ENCODE peak calls at places on chromosomes 2 and 18, in eight cellular contexts. D is CD8-positive, alpha-beta T cell; L is breast epithelium; K is foreskin keratinocyte; M is cardiac muscle cell; P is A549; J is GM13977; C is left ventricle myocardium inferior. I is an unnamed sample.

GRCh38 chr2:64410673-64411072 is 43.3 kb upstream of the LGALSL start:
- DNase-seq in J (no peak), D (no peak), C (no peak), P (no peak), L (no peak), K (no peak), M (no peak), I (no peak)

GRCh38 chr2:2646312-2647051 is 315.4 kb upstream of the MYT1L start:
- DNase-seq in J (peak), C (no peak), D (peak), L (no peak), M (peak), K (peak), P (no peak), I (no peak)

GRCh38 chr18:33751613-33752221 is 173.7 kb downstream of the ASXL3 start:
- DNase-seq in J (no peak), C (no peak), K (no peak), P (no peak), M (peak), L (no peak), D (no peak), I (no peak)

GRCh38 chr18:79394438-79395307 is 1.1 kb upstream of the NFATC1 start:
- DNase-seq in K (peak), D (peak), L (no peak), M (no peak), J (peak), P (no peak), C (no peak), I (peak)

GRCh38 chr2:240170883-240171282 is 30.4 kb upstream of the OTOS start:
- DNase-seq in J (no peak), K (no peak), L (no peak), M (no peak), P (no peak), D (no peak), C (no peak), I (no peak)

GRCh38 chr2:6986894-6987487 is 69.8 kb downstream of the RNF144A start:
- DNase-seq in K (no peak), C (no peak), D (no peak), M (no peak), L (no peak), J (no peak), P (no peak), I (no peak)

GRCh38 chr18:3037423-3037915 is 24.5 kb upstream of the LPIN2 start:
- DNase-seq in P (peak), K (peak), M (no peak), D (no peak), C (no peak), J (peak), L (no peak), I (no peak)

GRCh38 chr2:46277470-46278190 is 19.6 kb upstream of the EPAS1 start:
- DNase-seq in K (peak), L (no peak), P (no peak), D (no peak), M (no peak), J (no peak), C (peak), I (no peak)

GRCh38 chr2:101518470-101519172 is 43.7 kb upstream of the RFX8 start:
- DNase-seq in K (peak), P (peak), C (peak), D (no peak), L (no peak), M (peak), J (no peak), I (peak)

GRCh38 chr2:172943563-172943962 is 132.1 kb upstream of the MAP3K20 start:
- DNase-seq in D (no peak), L (no peak), M (no peak), C (no peak), P (no peak), K (no peak), J (no peak), I (no peak)

GRCh38 chr2:171813126-171813525 is 80.9 kb downstream of the SLC25A12 start:
- DNase-seq in D (no peak), M (no peak), L (no peak), P (no peak), C (no peak), J (no peak), K (no peak), I (no peak)

GRCh38 chr2:9332853-9333245 is 90.5 kb downstream of the ITGB1BP1 start:
- DNase-seq in D (no peak), J (no peak), K (no peak), C (no peak), P (no peak), L (no peak), M (no peak), I (no peak)

GRCh38 chr2:98025481-98026037 is 29.8 kb upstream of the TMEM131 start:
- DNase-seq in J (no peak), M (no peak), C (no peak), L (no peak), P (no peak), D (no peak), K (no peak), I (no peak)
- TF ChIP-seq CTCF in J (no peak), M (no peak), C (no peak), L (no peak), P (no peak), D (no peak), K (peak), I (no peak)

GRCh38 chr2:17878222-17879136 is at the start of gene KCNS3:
- DNase-seq in L (no peak), M (peak), J (peak), C (peak), K (no peak), D (no peak), P (peak), I (peak)

GRCh38 chr2:17879913-17880274 is 1.4 kb downstream of the KCNS3 start:
- DNase-seq in C (no peak), J (no peak), M (no peak), D (no peak), P (no peak), L (no peak), K (no peak), I (no peak)

GRCh38 chr2:17877811-17878221 is 651 bp upstream of the KCNS3 start:
- DNase-seq in M (peak), L (no peak), P (no peak), K (no peak), J (peak), D (no peak), C (no peak), I (no peak)

GRCh38 chr2:17876590-17876989 is 1.9 kb upstream of the KCNS3 start:
- DNase-seq in L (no peak), P (no peak), K (no peak), J (no peak), D (no peak), M (no peak), C (no peak), I (no peak)

DNA sequence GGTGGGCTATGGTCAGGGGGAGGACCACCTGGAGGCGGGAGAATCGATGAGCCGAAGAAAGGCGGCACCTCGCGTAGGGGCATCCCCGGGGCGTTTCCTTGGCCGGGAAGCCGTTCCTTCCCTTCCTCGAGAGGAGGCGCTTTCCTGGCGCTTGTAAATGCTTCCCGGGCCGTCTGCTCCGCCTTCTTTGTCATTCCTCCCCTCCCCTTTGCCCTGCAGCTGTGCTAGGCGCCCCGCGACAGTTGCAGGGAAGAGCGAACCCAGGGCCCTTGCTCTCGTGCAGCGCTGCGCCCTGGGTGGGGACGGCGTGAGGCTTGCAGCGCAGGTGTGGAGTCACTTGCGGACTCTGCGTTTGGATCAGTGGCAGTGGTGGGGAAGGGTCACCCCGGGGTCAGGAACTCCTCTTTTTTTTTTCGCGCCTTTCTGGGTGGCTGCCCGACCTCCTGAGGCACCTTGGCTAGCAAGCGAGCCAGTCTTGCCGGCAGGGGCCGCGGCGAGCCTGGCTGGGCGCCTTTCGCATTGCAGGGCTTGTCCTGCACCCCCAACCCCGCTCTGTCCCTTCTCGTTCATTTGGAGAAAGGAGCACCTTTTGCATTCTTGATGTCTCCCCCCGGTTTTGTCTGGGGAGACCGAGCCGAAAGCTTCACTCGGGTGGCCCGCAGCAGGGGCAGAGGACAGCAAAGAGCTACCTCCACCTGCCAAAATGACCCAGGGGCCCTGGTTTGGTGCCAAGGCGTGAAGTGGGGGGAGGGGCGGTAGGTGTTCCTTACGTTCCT is 858 bp downstream of the KCNS3 start:
- DNase-seq in P (peak), C (peak), L (peak), D (no peak), M (peak), J (peak), K (peak), I (peak)
- TF ChIP-seq CTCF in P (no peak), C (peak), L (no peak), D (no peak), M (peak), J (peak), K (peak), I (peak)

GRCh38 chr2:70349921-70350685 is 48.2 kb upstream of the FAM136A start:
- DNase-seq in L (no peak), K (no peak), D (no peak), J (no peak), C (no peak), P (no peak), M (no peak), I (no peak)

GRCh38 chr2:70357076-70358071 is 55.5 kb upstream of the FAM136A start:
- DNase-seq in K (peak), C (no peak), P (peak), L (no peak), J (no peak), D (no peak), M (no peak), I (no peak)

GRCh38 chr2:70354264-70354949 is 52.5 kb upstream of the FAM136A start:
- DNase-seq in K (peak), L (no peak), J (no peak), P (no peak), C (no peak), M (no peak), D (no peak), I (no peak)
- TF ChIP-seq CTCF in K (peak), L (no peak), J (no peak), P (no peak), C (no peak), M (no peak), D (no peak), I (no peak)

GRCh38 chr2:174686430-174686829 is 77.8 kb downstream of the CHRNA1 start:
- DNase-seq in L (no peak), D (no peak), C (no peak), K (no peak), J (no peak), P (no peak), M (no peak), I (no peak)

GRCh38 chr2:174682578-174683391 is 81.5 kb downstream of the CHRNA1 start:
- DNase-seq in M (peak), K (no peak), J (peak), C (peak), L (no peak), P (peak), D (peak), I (peak)

GRCh38 chr2:174681983-174682577 is 82.2 kb downstream of the CHRNA1 start:
- DNase-seq in D (peak), L (no peak), J (peak), M (peak), K (no peak), P (peak), C (peak), I (peak)

GRCh38 chr2:174681099-174681982 is 82.9 kb downstream of the CHRNA1 start:
- DNase-seq in C (no peak), J (no peak), L (no peak), M (peak), K (no peak), P (peak), D (no peak), I (peak)

DNA sequence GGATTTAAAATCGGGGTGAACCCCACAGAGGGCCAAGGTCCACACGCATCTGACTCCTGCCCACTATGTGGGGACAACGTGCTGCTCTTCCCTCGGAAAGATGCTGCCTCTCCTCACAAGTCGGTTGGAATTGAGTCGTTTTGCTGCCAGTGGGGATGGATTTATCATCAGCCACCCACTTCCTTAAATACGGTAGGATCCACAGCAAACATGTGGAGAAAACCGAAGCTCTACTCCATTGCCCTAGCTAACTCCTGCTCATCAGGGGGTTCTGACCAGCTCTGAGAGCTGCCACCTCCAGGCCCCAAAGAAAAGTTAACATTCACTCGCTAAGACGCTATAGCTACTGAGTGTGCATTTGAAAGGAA is 80.9 kb downstream of the CHRNA1 start:
- DNase-seq in D (no peak), P (peak), L (no peak), M (peak), C (no peak), J (peak), K (no peak), I (no peak)
- TF ChIP-seq CTCF in D (no peak), P (peak), L (no peak), M (peak), C (no peak), J (no peak), K (peak), I (no peak)

GRCh38 chr2:83517727-83518368 is 941.2 kb downstream of the SUCLG1 start:
- DNase-seq in J (no peak), L (no peak), P (no peak), D (no peak), M (no peak), C (no peak), K (no peak), I (peak)
- TF ChIP-seq CTCF in J (no peak), L (no peak), P (no peak), D (no peak), M (no peak), C (no peak), K (no peak), I (no peak)

GRCh38 chr2:82027901-82028570 is 1723.5 kb upstream of the LRRTM1 start:
- DNase-seq in P (no peak), J (no peak), M (no peak), K (no peak), L (no peak), D (no peak), C (no peak), I (no peak)

GRCh38 chr2:82023710-82024109 is 1719.2 kb upstream of the LRRTM1 start:
- DNase-seq in P (no peak), D (no peak), L (no peak), K (no peak), M (peak), J (no peak), C (no peak), I (no peak)
- TF ChIP-seq CTCF in P (no peak), D (no peak), L (no peak), K (no peak), M (no peak), J (peak), C (no peak), I (no peak)

I was measured in WERI-Rb-1.